ENCODE peak calls at places on chromosomes 12 and 14, in seven cellular contexts. One of them, this sample, is unnamed.
A peak's percentile ranks its signal among the peaks of the same experiment; 100 is the strongest.

GRCh38 chr12:55743967-55744931 is 1.3 kb downstream of the GDF11 start:
- DNase-seq in PC-3: no peak
- DNase-seq in right atrium auricular region: no peak
- DNase-seq in NT2/D1: no peak
- DNase-seq in mesendoderm: no peak
- DNase-seq in sigmoid colon: peak; percentile 69
- DNase-seq in iPS DF 6.9: no peak
- DNase-seq in this sample: no peak

GRCh38 chr12:5944688-5945070 is 380 bp downstream of the ANO2 start:
- DNase-seq in PC-3: no peak
- DNase-seq in right atrium auricular region: no peak
- DNase-seq in NT2/D1: no peak
- DNase-seq in mesendoderm: peak; percentile 42
- DNase-seq in sigmoid colon: no peak
- DNase-seq in iPS DF 6.9: no peak
- DNase-seq in this sample: no peak

GRCh38 chr12:124684971-124685688 is 117.7 kb upstream of the NCOR2 start:
- DNase-seq in PC-3: peak; percentile 72
- DNase-seq in right atrium auricular region: peak; percentile 78
- DNase-seq in NT2/D1: no peak
- DNase-seq in mesendoderm: no peak
- DNase-seq in sigmoid colon: no peak
- DNase-seq in iPS DF 6.9: no peak
- DNase-seq in this sample: no peak

GRCh38 chr12:4700621-4701026 is 19.6 kb upstream of the GALNT8 start:
- DNase-seq in PC-3: no peak
- DNase-seq in right atrium auricular region: peak; percentile 85
- DNase-seq in NT2/D1: no peak
- DNase-seq in mesendoderm: no peak
- DNase-seq in sigmoid colon: peak; percentile 94
- DNase-seq in iPS DF 6.9: no peak
- DNase-seq in this sample: no peak

GRCh38 chr14:82190812-82191211 is 657.2 kb upstream of the SEL1L start:
- DNase-seq in PC-3: no peak
- DNase-seq in right atrium auricular region: no peak
- DNase-seq in NT2/D1: no peak
- DNase-seq in mesendoderm: no peak
- DNase-seq in sigmoid colon: no peak
- DNase-seq in iPS DF 6.9: no peak
- DNase-seq in this sample: no peak

GRCh38 chr12:90090929-90091651 is 382.5 kb upstream of the ATP2B1 start:
- DNase-seq in PC-3: peak; percentile 98
- DNase-seq in right atrium auricular region: peak; percentile 62
- DNase-seq in NT2/D1: no peak
- DNase-seq in mesendoderm: peak; percentile 90
- DNase-seq in sigmoid colon: no peak
- DNase-seq in iPS DF 6.9: no peak
- DNase-seq in this sample: peak; percentile 53

GRCh38 chr14:69633238-69633637 is 21.8 kb downstream of the SUSD6 start:
- DNase-seq in PC-3: no peak
- DNase-seq in right atrium auricular region: no peak
- DNase-seq in NT2/D1: no peak
- DNase-seq in mesendoderm: peak; percentile 37
- DNase-seq in sigmoid colon: no peak
- DNase-seq in iPS DF 6.9: no peak
- DNase-seq in this sample: no peak

GRCh38 chr12:26721800-26722199 is 111.2 kb downstream of the ITPR2 start:
- DNase-seq in PC-3: peak; percentile 74
- DNase-seq in right atrium auricular region: no peak
- DNase-seq in NT2/D1: no peak
- DNase-seq in mesendoderm: no peak
- DNase-seq in sigmoid colon: no peak
- DNase-seq in iPS DF 6.9: no peak
- DNase-seq in this sample: no peak

GRCh38 chr12:117158911-117159310 is 31.4 kb downstream of the FBXO21 start:
- DNase-seq in PC-3: peak; percentile 14
- DNase-seq in right atrium auricular region: no peak
- DNase-seq in NT2/D1: no peak
- DNase-seq in mesendoderm: no peak
- DNase-seq in sigmoid colon: no peak
- DNase-seq in iPS DF 6.9: no peak
- DNase-seq in this sample: no peak

GRCh38 chr12:85661461-85662208 is 174.6 kb downstream of the RASSF9 start:
- DNase-seq in PC-3: no peak
- DNase-seq in right atrium auricular region: no peak
- DNase-seq in NT2/D1: no peak
- DNase-seq in mesendoderm: no peak
- DNase-seq in sigmoid colon: no peak
- DNase-seq in iPS DF 6.9: no peak
- DNase-seq in this sample: no peak

GRCh38 chr12:118448341-118448740 is 72.0 kb downstream of the SUDS3 start:
- DNase-seq in PC-3: no peak
- DNase-seq in right atrium auricular region: no peak
- DNase-seq in NT2/D1: no peak
- DNase-seq in mesendoderm: no peak
- DNase-seq in sigmoid colon: no peak
- DNase-seq in iPS DF 6.9: no peak
- DNase-seq in this sample: no peak

GRCh38 chr12:4850857-4851380 is 58.8 kb upstream of the KCNA1 start:
- DNase-seq in PC-3: no peak
- DNase-seq in right atrium auricular region: no peak
- DNase-seq in NT2/D1: no peak
- DNase-seq in mesendoderm: no peak
- DNase-seq in sigmoid colon: no peak
- DNase-seq in iPS DF 6.9: no peak
- DNase-seq in this sample: no peak

GRCh38 chr12:32134144-32134888 is 27.7 kb downstream of the BICD1 start:
- DNase-seq in PC-3: peak; percentile 84
- DNase-seq in right atrium auricular region: no peak
- DNase-seq in NT2/D1: no peak
- DNase-seq in mesendoderm: no peak
- DNase-seq in sigmoid colon: no peak
- DNase-seq in iPS DF 6.9: no peak
- DNase-seq in this sample: no peak

GRCh38 chr12:116601524-116601923 is 42.3 kb downstream of the MAP1LC3B2 start:
- DNase-seq in PC-3: peak; percentile 54
- DNase-seq in right atrium auricular region: no peak
- DNase-seq in NT2/D1: no peak
- DNase-seq in mesendoderm: no peak
- DNase-seq in sigmoid colon: no peak
- DNase-seq in iPS DF 6.9: no peak
- DNase-seq in this sample: no peak

GRCh38 chr12:79557690-79558315 is 133.0 kb downstream of the PAWR start:
- DNase-seq in PC-3: no peak
- DNase-seq in right atrium auricular region: no peak
- DNase-seq in NT2/D1: no peak
- DNase-seq in mesendoderm: no peak
- DNase-seq in sigmoid colon: no peak
- DNase-seq in iPS DF 6.9: no peak
- DNase-seq in this sample: no peak

GRCh38 chr14:97315790-97316189 is 518.6 kb downstream of the VRK1 start:
- DNase-seq in PC-3: no peak
- DNase-seq in right atrium auricular region: no peak
- DNase-seq in NT2/D1: no peak
- DNase-seq in mesendoderm: peak; percentile 28
- DNase-seq in sigmoid colon: no peak
- DNase-seq in iPS DF 6.9: no peak
- DNase-seq in this sample: no peak

GRCh38 chr14:46344327-46344937 is 307.1 kb downstream of the RPL10L start:
- DNase-seq in PC-3: peak; percentile 64
- DNase-seq in right atrium auricular region: no peak
- DNase-seq in NT2/D1: peak; percentile 13
- DNase-seq in mesendoderm: peak; percentile 69
- DNase-seq in sigmoid colon: no peak
- DNase-seq in iPS DF 6.9: no peak
- DNase-seq in this sample: peak; percentile 7

GRCh38 chr12:113088971-113089756 is 32.6 kb downstream of the DTX1 start:
- DNase-seq in PC-3: no peak
- DNase-seq in right atrium auricular region: no peak
- DNase-seq in NT2/D1: no peak
- DNase-seq in mesendoderm: no peak
- DNase-seq in sigmoid colon: no peak
- DNase-seq in iPS DF 6.9: no peak
- DNase-seq in this sample: no peak

GRCh38 chr12:108310489-108310888 is 28.6 kb downstream of the CMKLR1 start:
- DNase-seq in PC-3: no peak
- DNase-seq in right atrium auricular region: no peak
- DNase-seq in NT2/D1: no peak
- DNase-seq in mesendoderm: peak; percentile 60
- DNase-seq in sigmoid colon: no peak
- DNase-seq in iPS DF 6.9: no peak
- DNase-seq in this sample: no peak

GRCh38 chr12:43407816-43408645 is 144.0 kb downstream of the ADAMTS20 start:
- DNase-seq in PC-3: peak; percentile 70
- DNase-seq in right atrium auricular region: no peak
- DNase-seq in NT2/D1: no peak
- DNase-seq in mesendoderm: no peak
- DNase-seq in sigmoid colon: no peak
- DNase-seq in iPS DF 6.9: no peak
- DNase-seq in this sample: no peak

GRCh38 chr12:52041032-52041431 is 10.2 kb upstream of the NR4A1 start:
- DNase-seq in PC-3: no peak
- DNase-seq in right atrium auricular region: no peak
- DNase-seq in NT2/D1: no peak
- DNase-seq in mesendoderm: no peak
- DNase-seq in sigmoid colon: no peak
- DNase-seq in iPS DF 6.9: no peak
- DNase-seq in this sample: no peak
- H3K4me1 ChIP-seq in PC-3: peaks cover 20% of the 10 kb centered on the region
- H3K4me1 ChIP-seq in right atrium auricular region: peaks cover 88% of the 10 kb centered on the region
- H3K4me1 ChIP-seq in NT2/D1: peaks cover 18% of the 10 kb centered on the region
- H3K4me1 ChIP-seq in mesendoderm: no peaks in the 10 kb centered on the region
- H3K4me1 ChIP-seq in sigmoid colon: peaks cover 74% of the 10 kb centered on the region
- H3K4me1 ChIP-seq in iPS DF 6.9: peaks cover 2% of the 10 kb centered on the region
- H3K4me1 ChIP-seq in this sample: peaks cover 2% of the 10 kb centered on the region

GRCh38 chr12:95396849-95397498 is 77.0 kb upstream of the METAP2 start:
- DNase-seq in PC-3: peak; percentile 78
- DNase-seq in right atrium auricular region: no peak
- DNase-seq in NT2/D1: no peak
- DNase-seq in mesendoderm: no peak
- DNase-seq in sigmoid colon: no peak
- DNase-seq in iPS DF 6.9: no peak
- DNase-seq in this sample: no peak

GRCh38 chr12:95390932-95391331 is 83.0 kb upstream of the METAP2 start:
- DNase-seq in PC-3: no peak
- DNase-seq in right atrium auricular region: no peak
- DNase-seq in NT2/D1: no peak
- DNase-seq in mesendoderm: no peak
- DNase-seq in sigmoid colon: no peak
- DNase-seq in iPS DF 6.9: no peak
- DNase-seq in this sample: no peak

GRCh38 chr12:95395706-95396105 is 78.2 kb upstream of the METAP2 start:
- DNase-seq in PC-3: no peak
- DNase-seq in right atrium auricular region: no peak
- DNase-seq in NT2/D1: no peak
- DNase-seq in mesendoderm: no peak
- DNase-seq in sigmoid colon: no peak
- DNase-seq in iPS DF 6.9: no peak
- DNase-seq in this sample: no peak

GRCh38 chr12:95390192-95390591 is 83.8 kb upstream of the METAP2 start:
- DNase-seq in PC-3: no peak
- DNase-seq in right atrium auricular region: no peak
- DNase-seq in NT2/D1: no peak
- DNase-seq in mesendoderm: no peak
- DNase-seq in sigmoid colon: no peak
- DNase-seq in iPS DF 6.9: no peak
- DNase-seq in this sample: no peak

DNA sequence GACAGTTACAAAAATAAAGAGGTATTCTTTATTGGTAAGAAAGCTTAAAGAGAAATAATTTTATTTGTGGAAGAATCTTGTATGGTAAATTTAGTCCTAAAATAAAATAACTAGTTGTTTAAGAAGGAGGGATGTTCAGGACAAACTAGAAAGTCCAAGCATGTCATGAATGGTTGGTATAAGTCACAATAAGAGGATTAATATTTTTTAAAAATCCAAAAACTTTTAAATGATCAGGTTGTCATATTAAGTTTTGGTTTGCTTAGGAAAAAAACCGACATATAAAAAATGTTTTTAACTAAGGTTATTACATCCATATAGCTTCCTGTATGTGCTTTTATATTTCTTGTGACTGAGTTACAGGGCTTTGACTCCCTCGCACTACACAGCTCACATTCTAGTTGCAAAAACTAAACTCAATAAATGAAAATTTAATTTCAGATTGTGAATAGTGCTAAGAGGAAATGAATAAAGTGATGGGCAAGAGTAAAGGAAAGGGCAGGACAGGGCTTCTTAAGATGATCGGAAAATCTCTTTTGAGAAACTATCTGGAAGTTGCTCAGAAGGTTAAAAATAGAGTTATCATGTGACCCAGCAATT is 80.7 kb upstream of the METAP2 start:
- DNase-seq in PC-3: no peak
- DNase-seq in right atrium auricular region: no peak
- DNase-seq in NT2/D1: peak; percentile 2
- DNase-seq in mesendoderm: peak; percentile 51
- DNase-seq in sigmoid colon: no peak
- DNase-seq in iPS DF 6.9: peak; percentile 2
- DNase-seq in this sample: no peak
- H3K4me3 ChIP-seq in PC-3: no peak overlapping the region
- H3K4me3 ChIP-seq in right atrium auricular region: no peak overlapping the region
- H3K4me3 ChIP-seq in NT2/D1: no peak overlapping the region
- H3K4me3 ChIP-seq in mesendoderm: no peak overlapping the region
- H3K4me3 ChIP-seq in sigmoid colon: no peak overlapping the region
- H3K4me3 ChIP-seq in iPS DF 6.9: no peak overlapping the region
- H3K4me3 ChIP-seq in this sample: no peak overlapping the region

GRCh38 chr12:105223884-105224283 is 12.1 kb downstream of the APPL2 start:
- DNase-seq in PC-3: no peak
- DNase-seq in right atrium auricular region: no peak
- DNase-seq in NT2/D1: no peak
- DNase-seq in mesendoderm: peak; percentile 32
- DNase-seq in sigmoid colon: no peak
- DNase-seq in iPS DF 6.9: no peak
- DNase-seq in this sample: no peak
- H3K4me1 ChIP-seq in PC-3: peaks cover 40% of the 10 kb centered on the region
- H3K4me1 ChIP-seq in right atrium auricular region: peaks cover 72% of the 10 kb centered on the region
- H3K4me1 ChIP-seq in NT2/D1: peaks cover 7% of the 10 kb centered on the region
- H3K4me1 ChIP-seq in mesendoderm: no peaks in the 10 kb centered on the region
- H3K4me1 ChIP-seq in sigmoid colon: peaks cover 17% of the 10 kb centered on the region
- H3K4me1 ChIP-seq in iPS DF 6.9: no peaks in the 10 kb centered on the region
- H3K4me1 ChIP-seq in this sample: no peaks in the 10 kb centered on the region

GRCh38 chr14:20490563-20490962 is 14.8 kb upstream of the RNASE10 start:
- DNase-seq in PC-3: no peak
- DNase-seq in right atrium auricular region: no peak
- DNase-seq in NT2/D1: no peak
- DNase-seq in mesendoderm: no peak
- DNase-seq in sigmoid colon: no peak
- DNase-seq in iPS DF 6.9: no peak
- DNase-seq in this sample: no peak
- H3K4me3 ChIP-seq in PC-3: no peak overlapping the region
- H3K4me3 ChIP-seq in right atrium auricular region: no peak overlapping the region
- H3K4me3 ChIP-seq in NT2/D1: no peak overlapping the region
- H3K4me3 ChIP-seq in mesendoderm: no peak overlapping the region
- H3K4me3 ChIP-seq in sigmoid colon: no peak overlapping the region
- H3K4me3 ChIP-seq in iPS DF 6.9: no peak overlapping the region
- H3K4me3 ChIP-seq in this sample: no peak overlapping the region

GRCh38 chr12:24681570-24681969 is 267.3 kb downstream of the BCAT1 start:
- DNase-seq in PC-3: no peak
- DNase-seq in right atrium auricular region: no peak
- DNase-seq in NT2/D1: no peak
- DNase-seq in mesendoderm: no peak
- DNase-seq in sigmoid colon: no peak
- DNase-seq in iPS DF 6.9: no peak
- DNase-seq in this sample: no peak
- H3K4me1 ChIP-seq in PC-3: no peaks in the 10 kb centered on the region
- H3K4me1 ChIP-seq in right atrium auricular region: no peaks in the 10 kb centered on the region
- H3K4me1 ChIP-seq in NT2/D1: no peaks in the 10 kb centered on the region
- H3K4me1 ChIP-seq in mesendoderm: peaks cover 3% of the 10 kb centered on the region
- H3K4me1 ChIP-seq in sigmoid colon: no peaks in the 10 kb centered on the region
- H3K4me1 ChIP-seq in iPS DF 6.9: no peaks in the 10 kb centered on the region
- H3K4me1 ChIP-seq in this sample: peaks cover 18% of the 10 kb centered on the region